ENCODE peak calls at places on chromosomes 16 and 17, in nine cellular contexts. B, G, T, F, D, K, J, Y and W are unnamed samples.

GRCh38 chr16:89561195-89562026 is 929 bp downstream of the RPL13 start:
- DNase-seq in B (no peak), G (no peak), T (no peak), F (no peak), D (no peak), K (no peak), J (no peak), Y (no peak), W (no peak)

GRCh38 chr17:82486186-82487084 is 27.9 kb downstream of the NARF start:
- DNase-seq in B (peak), G (no peak), T (no peak), F (no peak), D (no peak), K (peak), J (no peak), Y (no peak), W (no peak)

GRCh38 chr16:77276686-77277085 is 77.5 kb downstream of the SYCE1L start:
- DNase-seq in B (no peak), G (no peak), T (no peak), F (no peak), D (no peak), K (no peak), J (no peak), Y (no peak), W (no peak)

GRCh38 chr17:17670701-17671319 is 10.4 kb upstream of the RAI1 start:
- DNase-seq in B (no peak), G (no peak), T (no peak), F (no peak), D (no peak), K (no peak), J (no peak), Y (no peak), W (no peak)

GRCh38 chr16:64590516-64590915 is 531.3 kb downstream of the CDH11 start:
- DNase-seq in B (no peak), G (no peak), T (no peak), F (peak), D (peak), K (no peak), J (no peak), Y (no peak), W (no peak)

GRCh38 chr17:37592291-37592690 is 16.9 kb downstream of the SYNRG start:
- DNase-seq in B (no peak), G (no peak), T (no peak), F (no peak), D (no peak), K (no peak), J (no peak), Y (no peak), W (no peak)

GRCh38 chr16:520847-521246 is 6.7 kb upstream of the CAPN15 start:
- DNase-seq in B (no peak), G (no peak), T (no peak), F (no peak), D (no peak), K (no peak), J (no peak), Y (no peak), W (no peak)

GRCh38 chr17:42337442-42337841 is 49.1 kb downstream of the STAT5A start:
- DNase-seq in B (no peak), G (peak), T (peak), F (no peak), D (peak), K (peak), J (peak), Y (peak), W (peak)

GRCh38 chr17:77449908-77450741 is 309.4 kb downstream of the SEC14L1 start:
- DNase-seq in B (peak), G (no peak), T (peak), F (no peak), D (peak), K (no peak), J (no peak), Y (peak), W (no peak)

GRCh38 chr17:45117283-45117682 is 15.0 kb downstream of the PLCD3 start:
- DNase-seq in B (no peak), G (no peak), T (no peak), F (no peak), D (no peak), K (no peak), J (no peak), Y (no peak), W (no peak)